ENCODE peak calls at places on chromosomes 12 and 14, in seven cellular contexts. X is MM.1S, L is kidney, C is fibroblast of the aortic adventitia, U is fibroblast of pulmonary artery, S is choroid plexus epithelial cell, A is lung. T is an unnamed sample.

GRCh38 chr12:53265783-53266182 is 2.3 kb upstream of the ESPL1 start:
- DNase-seq in C (no peak), L (no peak), X (no peak), A (no peak), U (no peak), S (no peak), T (no peak)

GRCh38 chr12:14975451-14975850 is 2.6 kb downstream of the PDE6H start:
- DNase-seq in U (no peak), C (no peak), X (no peak), A (no peak), L (no peak), S (no peak), T (no peak)

GRCh38 chr14:23866269-23866668 is 87.3 kb upstream of the DHRS4 start:
- DNase-seq in U (no peak), L (no peak), C (no peak), X (no peak), S (no peak), A (no peak), T (no peak)

GRCh38 chr14:69896080-69896479 is 16.9 kb downstream of the SMOC1 start:
- DNase-seq in L (no peak), S (no peak), X (peak), C (no peak), A (no peak), U (no peak), T (no peak)

GRCh38 chr14:76763362-76764041 is 2.2 kb downstream of the VASH1 start:
- DNase-seq in C (peak), S (no peak), L (no peak), U (peak), X (no peak), A (peak), T (no peak)

GRCh38 chr14:78316711-78317110 is 146.5 kb downstream of the NRXN3 start:
- DNase-seq in S (no peak), X (no peak), A (no peak), L (no peak), C (peak), U (no peak), T (no peak)

GRCh38 chr12:118189761-118190181 is 53.8 kb downstream of the PEBP1 start:
- DNase-seq in L (no peak), A (no peak), S (peak), U (peak), C (peak), X (no peak), T (no peak)

GRCh38 chr12:11927311-11927935 is 143.3 kb upstream of the BCL2L14 start:
- DNase-seq in U (peak), L (no peak), X (no peak), C (peak), A (no peak), S (peak), T (no peak)

GRCh38 chr12:111204684-111205305 is 164.1 kb downstream of the PHETA1 start:
- DNase-seq in C (no peak), L (no peak), X (no peak), A (no peak), S (no peak), U (no peak), T (no peak)

GRCh38 chr12:77324416-77324762 is 259.0 kb upstream of the E2F7 start:
- DNase-seq in C (no peak), L (no peak), A (no peak), X (no peak), U (no peak), S (no peak), T (peak)

GRCh38 chr12:452667-453210 is 7.0 kb upstream of the B4GALNT3 start:
- DNase-seq in A (no peak), L (no peak), S (no peak), U (no peak), X (peak), C (no peak), T (peak)

GRCh38 chr14:64674829-64675228 is 29.4 kb upstream of the PLEKHG3 start:
- DNase-seq in S (no peak), C (no peak), L (no peak), A (no peak), U (no peak), X (no peak), T (no peak)

GRCh38 chr12:106248849-106249371 is 1.1 kb upstream of the CKAP4 start:
- DNase-seq in L (no peak), C (peak), S (peak), X (peak), U (peak), A (no peak), T (peak)

GRCh38 chr14:55843718-55844403 is 263.9 kb downstream of the KTN1 start:
- DNase-seq in C (peak), U (peak), L (no peak), X (no peak), A (no peak), S (peak), T (no peak)

GRCh38 chr12:15405601-15406000 is 83.3 kb downstream of the PTPRO start:
- DNase-seq in L (no peak), X (no peak), A (no peak), U (no peak), S (no peak), C (no peak), T (no peak)

GRCh38 chr12:7948585-7949264 is 12.7 kb upstream of the SLC2A3 start:
- DNase-seq in C (no peak), X (no peak), S (no peak), U (no peak), A (no peak), L (no peak), T (no peak)

GRCh38 chr12:112447106-112447505 is 28.4 kb downstream of the PTPN11 start:
- DNase-seq in A (no peak), C (no peak), S (no peak), X (no peak), U (no peak), L (no peak), T (no peak)

GRCh38 chr14:61560323-61560722 is 135.0 kb upstream of the HIF1A start:
- DNase-seq in U (peak), L (no peak), A (no peak), S (peak), C (peak), X (no peak), T (no peak)

GRCh38 chr14:55126932-55127490 is 2.0 kb upstream of the LGALS3 start:
- DNase-seq in L (no peak), U (no peak), X (no peak), S (no peak), A (no peak), C (no peak), T (no peak)

GRCh38 chr14:96417254-96417653 is 25.3 kb downstream of the AK7 start:
- DNase-seq in U (no peak), C (no peak), X (no peak), A (no peak), L (no peak), S (no peak), T (no peak)

GRCh38 chr12:120887253-120888043 is 16.7 kb downstream of the SPPL3 start:
- DNase-seq in S (no peak), A (no peak), U (no peak), X (peak), L (no peak), C (peak), T (no peak)

GRCh38 chr14:94164685-94165431 is 9.3 kb upstream of the PPP4R4 start:
- DNase-seq in C (no peak), A (no peak), X (no peak), L (peak), U (no peak), S (no peak), T (no peak)

GRCh38 chr12:639566-639965 is 23.7 kb downstream of the NINJ2 start:
- DNase-seq in C (no peak), X (no peak), U (no peak), A (no peak), S (no peak), L (no peak), T (peak)

GRCh38 chr12:122350444-122350843 is 72.0 kb downstream of the CLIP1 start:
- DNase-seq in C (peak), U (peak), X (no peak), L (peak), S (peak), A (no peak), T (no peak)

GRCh38 chr12:129765719-129766118 is 138.1 kb downstream of the TMEM132D start:
- DNase-seq in X (no peak), S (no peak), U (no peak), L (no peak), A (no peak), C (no peak), T (no peak)

GRCh38 chr14:72651715-72652114 is 242.2 kb downstream of the DPF3 start:
- DNase-seq in L (no peak), X (no peak), A (no peak), U (no peak), C (no peak), S (no peak), T (no peak)

GRCh38 chr12:106288510-106289195 is 13.9 kb upstream of the TCP11L2 start:
- DNase-seq in L (no peak), S (peak), A (no peak), U (peak), C (peak), X (no peak), T (no peak)

GRCh38 chr14:95833429-95833828 is 43.2 kb upstream of the TUNAR start:
- DNase-seq in C (no peak), A (no peak), U (no peak), S (no peak), L (no peak), X (no peak), T (no peak)

GRCh38 chr14:67941456-67942018 is 122.0 kb downstream of the RAD51B start:
- DNase-seq in X (no peak), U (peak), A (no peak), S (peak), L (no peak), C (peak), T (no peak)

GRCh38 chr12:86623267-86623666 is 367.1 kb upstream of the MGAT4C start:
- DNase-seq in C (no peak), U (peak), X (no peak), S (peak), L (no peak), A (no peak), T (no peak)

GRCh38 chr14:99393059-99393655 is 87.5 kb downstream of the SETD3 start:
- DNase-seq in A (no peak), L (no peak), C (peak), X (no peak), S (peak), U (peak), T (peak)

DNA sequence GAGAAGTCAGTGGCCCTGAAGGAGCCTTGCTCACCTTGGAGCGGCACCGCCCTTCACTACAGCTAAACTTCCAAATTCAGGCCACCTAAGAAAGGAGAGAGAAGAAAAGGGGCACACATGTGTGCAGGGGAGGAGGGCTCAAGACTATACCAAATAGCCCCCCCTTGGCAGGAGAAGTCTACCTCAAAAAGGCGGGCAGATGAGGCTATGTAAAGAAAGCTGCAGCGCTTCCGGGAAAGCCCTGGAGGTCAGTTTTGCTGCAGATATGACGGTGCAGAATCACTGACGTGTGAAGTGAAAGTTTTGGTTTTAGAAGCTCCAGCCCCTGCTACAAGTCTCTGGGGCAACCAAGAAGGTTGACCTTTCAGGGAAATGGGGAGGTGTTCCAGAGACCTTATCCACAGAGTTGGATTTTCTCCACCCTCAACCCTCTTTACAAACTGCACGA is 48.2 kb upstream of the PNMA1 start:
- DNase-seq in S (no peak), U (no peak), X (peak), L (no peak), C (no peak), A (no peak), T (peak)
- H3K4me3 ChIP-seq in S (no peak), U (no peak), X (no peak), L (no peak), C (no peak), A (no peak), T (peak)

DNA sequence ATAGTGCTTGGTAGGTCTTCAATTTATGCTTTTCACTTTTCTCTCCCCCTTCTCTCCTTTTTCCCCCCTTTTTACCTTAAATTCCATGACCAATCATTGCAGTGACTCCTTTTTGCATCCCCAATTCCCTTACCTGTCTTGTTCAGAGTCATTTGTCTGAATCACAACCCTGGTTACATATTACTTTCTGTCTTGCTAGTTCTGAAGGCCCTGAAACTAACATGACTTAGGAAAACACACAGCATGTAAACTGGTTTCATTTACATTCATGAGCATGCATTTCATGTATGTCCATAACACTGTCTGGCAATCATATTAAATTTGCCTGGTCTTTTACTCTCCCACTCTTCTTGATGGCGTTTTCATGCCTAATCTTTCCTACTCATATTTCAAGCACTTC is 20.3 kb upstream of the FOXG1 start:
- DNase-seq in X (no peak), U (no peak), L (no peak), A (no peak), C (no peak), S (no peak), T (no peak)
- H3K4me3 ChIP-seq in X (no peak), U (no peak), L (no peak), A (no peak), C (no peak), S (no peak), T (no peak)

GRCh38 chr12:70598467-70599194 is 38.6 kb downstream of the PTPRB start:
- DNase-seq in L (no peak), A (no peak), X (no peak), C (peak), S (no peak), U (peak), T (no peak)
- H3K4me3 ChIP-seq in L (no peak), A (no peak), X (no peak), C (no peak), S (no peak), U (no peak), T (no peak)

GRCh38 chr14:26594756-26595545 is 2.9 kb downstream of the NOVA1 start:
- DNase-seq in U (no peak), A (no peak), C (no peak), X (no peak), L (no peak), S (no peak), T (no peak)

GRCh38 chr14:26598081-26598671 is 343 bp upstream of the NOVA1 start:
- DNase-seq in C (peak), S (peak), L (peak), X (no peak), U (peak), A (peak), T (no peak)

GRCh38 chr14:26597136-26598080 is at the start of gene NOVA1:
- DNase-seq in S (peak), U (peak), C (peak), X (no peak), A (no peak), L (peak), T (no peak)

GRCh38 chr14:26595922-26596721 is 1.7 kb downstream of the NOVA1 start:
- DNase-seq in X (no peak), S (no peak), A (no peak), C (peak), U (peak), L (no peak), T (no peak)

DNA sequence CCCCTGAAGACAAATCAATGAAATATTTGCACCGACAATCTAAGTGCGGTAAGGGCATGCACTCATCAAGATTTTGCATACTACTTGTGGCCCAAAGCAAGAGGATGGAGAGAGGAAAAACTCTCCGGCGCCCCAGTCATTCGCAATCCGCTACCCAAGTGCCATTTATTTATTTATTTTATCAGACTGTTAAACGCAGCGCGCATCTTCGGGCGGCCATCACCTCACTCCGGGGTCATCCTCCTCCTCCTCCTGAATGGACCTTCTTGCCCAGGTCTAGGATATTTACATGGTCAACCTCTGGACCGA is 1.2 kb downstream of the NOVA1 start:
- DNase-seq in C (peak), X (no peak), S (no peak), U (peak), A (no peak), L (peak), T (no peak)
- H3K4me3 ChIP-seq in C (peak), X (no peak), S (peak), U (peak), A (peak), L (peak), T (no peak)

GRCh38 chr14:81305743-81306142 is 85.0 kb upstream of the GTF2A1 start:
- DNase-seq in A (no peak), U (no peak), C (no peak), X (peak), S (no peak), L (no peak), T (peak)

GRCh38 chr14:81301813-81302212 is 81.1 kb upstream of the GTF2A1 start:
- DNase-seq in X (no peak), L (no peak), A (no peak), C (no peak), S (no peak), U (no peak), T (no peak)

GRCh38 chr14:81301371-81301770 is 80.6 kb upstream of the GTF2A1 start:
- DNase-seq in L (no peak), A (no peak), S (no peak), U (no peak), C (no peak), X (no peak), T (no peak)

GRCh38 chr14:81302613-81303012 is 81.9 kb upstream of the GTF2A1 start:
- DNase-seq in X (no peak), C (no peak), A (no peak), U (no peak), L (no peak), S (no peak), T (no peak)

GRCh38 chr14:81303258-81303935 is 82.6 kb upstream of the GTF2A1 start:
- DNase-seq in C (no peak), X (peak), U (no peak), L (peak), S (no peak), A (peak), T (peak)
- H3K4me3 ChIP-seq in C (no peak), X (no peak), U (no peak), L (no peak), S (no peak), A (no peak), T (no peak)

DNA sequence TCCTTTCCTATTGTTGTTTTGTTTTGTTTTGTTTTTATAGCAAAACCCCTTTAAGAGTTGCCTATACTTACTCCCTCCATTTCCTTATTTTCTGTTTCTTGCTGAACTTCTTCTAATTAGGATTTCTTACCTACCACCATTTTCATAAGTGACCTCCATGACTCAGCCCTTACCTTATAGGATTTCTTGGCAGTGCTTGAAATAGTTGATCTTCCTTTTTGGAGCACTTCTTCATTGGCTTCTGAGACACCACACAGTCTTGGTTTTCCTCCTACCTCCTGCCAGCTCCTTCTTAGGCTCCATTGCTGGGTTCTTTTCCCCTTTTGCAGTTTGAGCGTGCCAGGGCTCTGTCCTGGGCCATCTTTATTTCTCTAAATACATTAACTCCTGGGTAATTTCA is 23.4 kb upstream of the EID3 start:
- DNase-seq in X (no peak), A (no peak), C (no peak), U (no peak), S (no peak), L (no peak), T (no peak)
- H3K4me3 ChIP-seq in X (no peak), A (no peak), C (peak), U (peak), S (no peak), L (no peak), T (no peak)

GRCh38 chr12:115094163-115094816 is 410.3 kb upstream of the TBX3 start:
- DNase-seq in L (no peak), C (no peak), U (no peak), X (no peak), A (no peak), S (no peak), T (no peak)
- H3K4me3 ChIP-seq in L (no peak), C (no peak), U (no peak), X (no peak), A (no peak), S (no peak), T (no peak)

GRCh38 chr12:91178801-91179200 is 3.8 kb downstream of the DCN start:
- DNase-seq in U (no peak), S (no peak), A (no peak), L (no peak), X (no peak), C (peak), T (no peak)
- H3K4me3 ChIP-seq in U (peak), S (peak), A (no peak), L (peak), X (no peak), C (peak), T (no peak)

DNA sequence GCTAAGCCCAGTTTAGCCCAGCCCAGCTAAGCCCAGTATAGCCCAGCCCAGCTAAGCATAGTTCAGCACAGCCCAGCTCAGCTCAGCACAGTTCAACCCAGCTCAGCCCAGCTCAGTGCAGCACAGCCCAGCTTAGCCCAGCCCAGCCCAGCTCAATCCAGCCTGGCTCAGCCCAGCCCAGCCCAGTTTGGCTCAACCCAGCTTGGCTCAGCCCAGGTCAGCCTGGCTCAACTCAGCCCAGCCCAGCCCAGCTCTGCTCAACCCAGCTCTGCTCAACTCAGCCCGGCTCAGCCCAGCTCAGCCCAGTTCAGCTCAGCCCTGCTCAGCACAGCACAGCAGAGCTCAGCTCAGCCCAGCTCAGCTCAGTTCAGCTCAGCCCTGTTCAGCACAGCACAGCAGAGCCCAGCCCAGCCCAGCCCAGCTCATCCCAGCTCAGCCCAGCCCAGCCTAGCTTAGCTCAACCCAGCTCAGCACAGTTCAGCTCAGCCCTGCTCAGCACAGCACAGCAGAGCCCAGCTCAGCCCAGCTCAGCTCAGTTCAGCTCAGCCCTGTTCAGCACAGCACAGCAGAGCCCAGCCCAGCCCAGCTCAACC is 330.9 kb downstream of the TMEM121 start:
- DNase-seq in U (no peak), A (no peak), X (no peak), L (peak), C (no peak), S (no peak), T (no peak)
- H3K4me3 ChIP-seq in U (no peak), A (no peak), X (peak), L (no peak), C (no peak), S (no peak), T (no peak)

GRCh38 chr14:52356025-52356424 is 41.9 kb downstream of the PTGER2 start:
- DNase-seq in U (peak), A (no peak), L (no peak), S (peak), C (no peak), X (no peak), T (no peak)

GRCh38 chr14:52355526-52355925 is 41.4 kb downstream of the PTGER2 start:
- DNase-seq in C (no peak), X (no peak), S (no peak), U (no peak), A (no peak), L (no peak), T (no peak)

GRCh38 chr14:52354257-52354656 is 40.1 kb downstream of the PTGER2 start:
- DNase-seq in S (no peak), L (no peak), X (no peak), A (no peak), U (peak), C (peak), T (no peak)

GRCh38 chr14:52352546-52352945 is 38.4 kb downstream of the PTGER2 start:
- DNase-seq in L (no peak), U (peak), X (no peak), C (no peak), S (no peak), A (no peak), T (no peak)

GRCh38 chr14:52355016-52355430 is 40.9 kb downstream of the PTGER2 start:
- DNase-seq in S (peak), A (no peak), X (no peak), L (no peak), U (peak), C (peak), T (no peak)
- H3K4me3 ChIP-seq in S (no peak), A (no peak), X (no peak), L (no peak), U (no peak), C (peak), T (no peak)